ENCODE peak calls at places on chromosomes 3 and 15, in eight cellular contexts. One of them, this sample, is unnamed.

GRCh38 chr15:80527406-80527805 is 123.2 kb downstream of the ARNT2 start:
- DNase-seq in pancreas: no peak
- DNase-seq in left ventricle myocardium inferior: no peak
- DNase-seq in SK-N-MC: no peak
- DNase-seq in lung: no peak
- DNase-seq in spleen: no peak
- DNase-seq in sigmoid colon: no peak
- DNase-seq in naive thymus-derived CD4-positive, alpha-beta T cell: no peak
- DNase-seq in this sample: no peak

GRCh38 chr3:123834631-123835030 is 49.5 kb downstream of the MYLK start:
- DNase-seq in pancreas: no peak
- DNase-seq in left ventricle myocardium inferior: no peak
- DNase-seq in SK-N-MC: no peak
- DNase-seq in lung: no peak
- DNase-seq in spleen: no peak
- DNase-seq in sigmoid colon: no peak
- DNase-seq in naive thymus-derived CD4-positive, alpha-beta T cell: no peak
- DNase-seq in this sample: peak; percentile 96

GRCh38 chr15:60745469-60745971 is 266.6 kb upstream of the ICE2 start:
- DNase-seq in pancreas: no peak
- DNase-seq in left ventricle myocardium inferior: peak; percentile 66
- DNase-seq in SK-N-MC: no peak
- DNase-seq in lung: no peak
- DNase-seq in spleen: no peak
- DNase-seq in sigmoid colon: peak; percentile 93
- DNase-seq in naive thymus-derived CD4-positive, alpha-beta T cell: no peak
- DNase-seq in this sample: no peak

GRCh38 chr3:182148360-182148759 is 436.6 kb downstream of the SOX2 start:
- DNase-seq in pancreas: no peak
- DNase-seq in left ventricle myocardium inferior: no peak
- DNase-seq in SK-N-MC: no peak
- DNase-seq in lung: no peak
- DNase-seq in spleen: no peak
- DNase-seq in sigmoid colon: no peak
- DNase-seq in naive thymus-derived CD4-positive, alpha-beta T cell: no peak
- DNase-seq in this sample: no peak

GRCh38 chr15:28861031-28861534 is 12.6 kb upstream of the GOLGA6L7 start:
- DNase-seq in pancreas: no peak
- DNase-seq in left ventricle myocardium inferior: no peak
- DNase-seq in SK-N-MC: no peak
- DNase-seq in lung: peak; percentile 41
- DNase-seq in spleen: no peak
- DNase-seq in sigmoid colon: no peak
- DNase-seq in naive thymus-derived CD4-positive, alpha-beta T cell: no peak
- DNase-seq in this sample: no peak

GRCh38 chr3:31533169-31533870 is 595 bp downstream of the STT3B start:
- DNase-seq in pancreas: peak; percentile 62
- DNase-seq in left ventricle myocardium inferior: peak; percentile 52
- DNase-seq in SK-N-MC: no peak
- DNase-seq in lung: peak; percentile 52
- DNase-seq in spleen: peak; percentile 94
- DNase-seq in sigmoid colon: peak; percentile 80
- DNase-seq in naive thymus-derived CD4-positive, alpha-beta T cell: peak; percentile 67
- DNase-seq in this sample: no peak

GRCh38 chr15:89206908-89207331 is 14.5 kb downstream of the RLBP1 start:
- DNase-seq in pancreas: peak; percentile 65
- DNase-seq in left ventricle myocardium inferior: peak; percentile 67
- DNase-seq in SK-N-MC: no peak
- DNase-seq in lung: peak; percentile 76
- DNase-seq in spleen: peak; percentile 92
- DNase-seq in sigmoid colon: peak; percentile 84
- DNase-seq in naive thymus-derived CD4-positive, alpha-beta T cell: peak; percentile 63
- DNase-seq in this sample: peak; percentile 10

GRCh38 chr3:57974796-57975388 is 33.3 kb upstream of the FLNB start:
- DNase-seq in pancreas: no peak
- DNase-seq in left ventricle myocardium inferior: no peak
- DNase-seq in SK-N-MC: no peak
- DNase-seq in lung: no peak
- DNase-seq in spleen: no peak
- DNase-seq in sigmoid colon: no peak
- DNase-seq in naive thymus-derived CD4-positive, alpha-beta T cell: no peak
- DNase-seq in this sample: peak; percentile 84

GRCh38 chr3:130760922-130761321 is 14.3 kb upstream of the PIK3R4 start:
- DNase-seq in pancreas: no peak
- DNase-seq in left ventricle myocardium inferior: no peak
- DNase-seq in SK-N-MC: no peak
- DNase-seq in lung: no peak
- DNase-seq in spleen: no peak
- DNase-seq in sigmoid colon: no peak
- DNase-seq in naive thymus-derived CD4-positive, alpha-beta T cell: no peak
- DNase-seq in this sample: no peak

GRCh38 chr3:99931059-99931458 is 113.4 kb downstream of the CMSS1 start:
- DNase-seq in pancreas: no peak
- DNase-seq in left ventricle myocardium inferior: no peak
- DNase-seq in SK-N-MC: no peak
- DNase-seq in lung: peak; percentile 42
- DNase-seq in spleen: no peak
- DNase-seq in sigmoid colon: no peak
- DNase-seq in naive thymus-derived CD4-positive, alpha-beta T cell: no peak
- DNase-seq in this sample: no peak

GRCh38 chr3:46860381-46861292 is 2.6 kb downstream of the MYL3 start:
- DNase-seq in pancreas: no peak
- DNase-seq in left ventricle myocardium inferior: peak; percentile 44
- DNase-seq in SK-N-MC: no peak
- DNase-seq in lung: no peak
- DNase-seq in spleen: peak; percentile 67
- DNase-seq in sigmoid colon: peak; percentile 63
- DNase-seq in naive thymus-derived CD4-positive, alpha-beta T cell: no peak
- DNase-seq in this sample: no peak

GRCh38 chr3:51711352-51712019 is 4.6 kb downstream of the GRM2 start:
- DNase-seq in pancreas: no peak
- DNase-seq in left ventricle myocardium inferior: no peak
- DNase-seq in SK-N-MC: no peak
- DNase-seq in lung: no peak
- DNase-seq in spleen: no peak
- DNase-seq in sigmoid colon: no peak
- DNase-seq in naive thymus-derived CD4-positive, alpha-beta T cell: no peak
- DNase-seq in this sample: no peak

GRCh38 chr3:52361893-52362292 is 45.8 kb downstream of the DNAH1 start:
- DNase-seq in pancreas: no peak
- DNase-seq in left ventricle myocardium inferior: no peak
- DNase-seq in SK-N-MC: no peak
- DNase-seq in lung: no peak
- DNase-seq in spleen: no peak
- DNase-seq in sigmoid colon: no peak
- DNase-seq in naive thymus-derived CD4-positive, alpha-beta T cell: no peak
- DNase-seq in this sample: no peak

GRCh38 chr3:108377384-108377783 is 81.0 kb downstream of the HHLA2 start:
- DNase-seq in pancreas: no peak
- DNase-seq in left ventricle myocardium inferior: no peak
- DNase-seq in SK-N-MC: no peak
- DNase-seq in lung: no peak
- DNase-seq in spleen: no peak
- DNase-seq in sigmoid colon: no peak
- DNase-seq in naive thymus-derived CD4-positive, alpha-beta T cell: no peak
- DNase-seq in this sample: no peak

GRCh38 chr15:64070965-64071851 is 22.4 kb downstream of the CIAO2A start:
- DNase-seq in pancreas: peak; percentile 81
- DNase-seq in left ventricle myocardium inferior: no peak
- DNase-seq in SK-N-MC: no peak
- DNase-seq in lung: peak; percentile 50
- DNase-seq in spleen: no peak
- DNase-seq in sigmoid colon: peak; percentile 90
- DNase-seq in naive thymus-derived CD4-positive, alpha-beta T cell: no peak
- DNase-seq in this sample: peak; percentile 61

GRCh38 chr15:58174709-58175108 is 36.5 kb downstream of the AQP9 start:
- DNase-seq in pancreas: no peak
- DNase-seq in left ventricle myocardium inferior: no peak
- DNase-seq in SK-N-MC: no peak
- DNase-seq in lung: no peak
- DNase-seq in spleen: no peak
- DNase-seq in sigmoid colon: no peak
- DNase-seq in naive thymus-derived CD4-positive, alpha-beta T cell: no peak
- DNase-seq in this sample: no peak

GRCh38 chr15:58178668-58179067 is 40.5 kb downstream of the AQP9 start:
- DNase-seq in pancreas: no peak
- DNase-seq in left ventricle myocardium inferior: no peak
- DNase-seq in SK-N-MC: no peak
- DNase-seq in lung: no peak
- DNase-seq in spleen: no peak
- DNase-seq in sigmoid colon: no peak
- DNase-seq in naive thymus-derived CD4-positive, alpha-beta T cell: no peak
- DNase-seq in this sample: no peak

GRCh38 chr15:58179741-58180381 is 41.7 kb downstream of the AQP9 start:
- DNase-seq in pancreas: no peak
- DNase-seq in left ventricle myocardium inferior: no peak
- DNase-seq in SK-N-MC: no peak
- DNase-seq in lung: no peak
- DNase-seq in spleen: no peak
- DNase-seq in sigmoid colon: no peak
- DNase-seq in naive thymus-derived CD4-positive, alpha-beta T cell: no peak
- DNase-seq in this sample: no peak

GRCh38 chr15:58179206-58179605 is 41.0 kb downstream of the AQP9 start:
- DNase-seq in pancreas: no peak
- DNase-seq in left ventricle myocardium inferior: no peak
- DNase-seq in SK-N-MC: no peak
- DNase-seq in lung: no peak
- DNase-seq in spleen: no peak
- DNase-seq in sigmoid colon: no peak
- DNase-seq in naive thymus-derived CD4-positive, alpha-beta T cell: no peak
- DNase-seq in this sample: no peak

DNA sequence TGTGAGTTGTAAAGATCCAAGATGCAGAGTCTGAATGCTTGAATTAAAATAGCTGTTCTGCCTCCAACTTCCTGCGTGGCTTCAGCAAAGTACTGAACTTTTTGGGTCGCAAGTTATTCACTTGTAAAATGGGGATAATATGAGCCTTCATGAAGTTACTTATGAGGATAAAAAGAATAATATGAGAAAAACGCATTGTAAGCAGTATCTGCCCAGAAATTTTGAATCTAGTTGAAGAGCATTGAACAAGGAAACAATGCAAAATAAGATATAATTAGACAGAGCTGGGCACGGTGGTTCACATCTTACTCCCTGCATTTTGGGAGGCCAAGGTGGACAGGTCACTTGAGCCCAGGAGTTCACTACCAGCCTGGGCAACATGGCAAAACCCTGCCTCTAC is 37.8 kb downstream of the AQP9 start:
- DNase-seq in pancreas: no peak
- DNase-seq in left ventricle myocardium inferior: no peak
- DNase-seq in SK-N-MC: no peak
- DNase-seq in lung: no peak
- DNase-seq in spleen: no peak
- DNase-seq in sigmoid colon: no peak
- DNase-seq in naive thymus-derived CD4-positive, alpha-beta T cell: no peak
- DNase-seq in this sample: no peak
- H3K36me3 ChIP-seq in pancreas: no peaks in the 10 kb centered on the region
- H3K36me3 ChIP-seq in left ventricle myocardium inferior: no peaks in the 10 kb centered on the region
- H3K36me3 ChIP-seq in SK-N-MC: no peaks in the 10 kb centered on the region
- H3K36me3 ChIP-seq in lung: no peaks in the 10 kb centered on the region
- H3K36me3 ChIP-seq in spleen: no peaks in the 10 kb centered on the region
- H3K36me3 ChIP-seq in sigmoid colon: no peaks in the 10 kb centered on the region
- H3K36me3 ChIP-seq in naive thymus-derived CD4-positive, alpha-beta T cell: no peaks in the 10 kb centered on the region
- H3K36me3 ChIP-seq in this sample: no peaks in the 10 kb centered on the region

GRCh38 chr15:39782441-39783138 is at the start of gene FSIP1:
- DNase-seq in pancreas: peak; percentile 94
- DNase-seq in left ventricle myocardium inferior: peak; percentile 95
- DNase-seq in SK-N-MC: peak; percentile 87
- DNase-seq in lung: peak; percentile 97
- DNase-seq in spleen: peak; percentile 99
- DNase-seq in sigmoid colon: peak; percentile 98
- DNase-seq in naive thymus-derived CD4-positive, alpha-beta T cell: peak; percentile 97
- DNase-seq in this sample: peak; percentile 69

GRCh38 chr15:39785139-39785538 is 2.5 kb upstream of the FSIP1 start:
- DNase-seq in pancreas: no peak
- DNase-seq in left ventricle myocardium inferior: no peak
- DNase-seq in SK-N-MC: no peak
- DNase-seq in lung: no peak
- DNase-seq in spleen: no peak
- DNase-seq in sigmoid colon: no peak
- DNase-seq in naive thymus-derived CD4-positive, alpha-beta T cell: no peak
- DNase-seq in this sample: no peak

GRCh38 chr15:39783244-39783820 is 691 bp upstream of the FSIP1 start:
- DNase-seq in pancreas: no peak
- DNase-seq in left ventricle myocardium inferior: no peak
- DNase-seq in SK-N-MC: no peak
- DNase-seq in lung: no peak
- DNase-seq in spleen: no peak
- DNase-seq in sigmoid colon: no peak
- DNase-seq in naive thymus-derived CD4-positive, alpha-beta T cell: peak; percentile 26
- DNase-seq in this sample: no peak

GRCh38 chr15:39784638-39785037 is 2.0 kb upstream of the FSIP1 start:
- DNase-seq in pancreas: no peak
- DNase-seq in left ventricle myocardium inferior: no peak
- DNase-seq in SK-N-MC: no peak
- DNase-seq in lung: no peak
- DNase-seq in spleen: no peak
- DNase-seq in sigmoid colon: no peak
- DNase-seq in naive thymus-derived CD4-positive, alpha-beta T cell: no peak
- DNase-seq in this sample: no peak

DNA sequence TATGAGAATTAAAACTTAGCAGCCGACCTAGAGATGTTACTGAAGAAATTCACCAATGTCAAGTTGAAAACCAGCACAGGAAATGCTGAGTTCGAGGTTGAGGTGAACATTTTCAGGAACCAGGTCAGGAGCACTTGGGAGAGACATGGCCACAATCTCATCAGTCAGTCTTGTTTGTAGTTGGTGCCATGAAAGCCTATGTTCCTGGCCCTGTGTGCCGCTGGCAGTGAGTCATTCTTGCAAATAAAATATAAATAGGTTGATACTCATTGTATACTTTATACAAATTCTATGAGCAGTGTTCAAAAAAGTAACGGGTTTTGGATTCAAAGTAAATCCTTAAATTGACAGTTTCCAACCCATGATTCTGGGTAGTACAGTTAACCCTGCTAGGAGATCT is 1.5 kb upstream of the FSIP1 start:
- DNase-seq in pancreas: no peak
- DNase-seq in left ventricle myocardium inferior: no peak
- DNase-seq in SK-N-MC: no peak
- DNase-seq in lung: no peak
- DNase-seq in spleen: no peak
- DNase-seq in sigmoid colon: no peak
- DNase-seq in naive thymus-derived CD4-positive, alpha-beta T cell: no peak
- DNase-seq in this sample: no peak
- H3K4me3 ChIP-seq in pancreas: no peak overlapping the region
- H3K4me3 ChIP-seq in left ventricle myocardium inferior: peak overlapping the region; percentile 86
- H3K4me3 ChIP-seq in SK-N-MC: peak overlapping the region; percentile 98
- H3K4me3 ChIP-seq in lung: no peak overlapping the region
- H3K4me3 ChIP-seq in spleen: no peak overlapping the region
- H3K4me3 ChIP-seq in sigmoid colon: no peak overlapping the region
- H3K4me3 ChIP-seq in naive thymus-derived CD4-positive, alpha-beta T cell: no peak overlapping the region
- H3K4me3 ChIP-seq in this sample: no peak overlapping the region

GRCh38 chr15:57259511-57260143 is 116.7 kb upstream of the CGNL1 start:
- DNase-seq in pancreas: no peak
- DNase-seq in left ventricle myocardium inferior: no peak
- DNase-seq in SK-N-MC: no peak
- DNase-seq in lung: no peak
- DNase-seq in spleen: no peak
- DNase-seq in sigmoid colon: no peak
- DNase-seq in naive thymus-derived CD4-positive, alpha-beta T cell: no peak
- DNase-seq in this sample: no peak
- H3K36me3 ChIP-seq in pancreas: no peaks in the 10 kb centered on the region
- H3K36me3 ChIP-seq in left ventricle myocardium inferior: peaks cover 31% of the 10 kb centered on the region
- H3K36me3 ChIP-seq in SK-N-MC: peaks cover 54% of the 10 kb centered on the region
- H3K36me3 ChIP-seq in lung: peaks cover 6% of the 10 kb centered on the region
- H3K36me3 ChIP-seq in spleen: peaks cover 14% of the 10 kb centered on the region
- H3K36me3 ChIP-seq in sigmoid colon: peaks cover 5% of the 10 kb centered on the region
- H3K36me3 ChIP-seq in naive thymus-derived CD4-positive, alpha-beta T cell: peaks cover 15% of the 10 kb centered on the region
- H3K36me3 ChIP-seq in this sample: no peaks in the 10 kb centered on the region

GRCh38 chr15:83057002-83057401 is 10.1 kb downstream of the BTBD1 start:
- DNase-seq in pancreas: no peak
- DNase-seq in left ventricle myocardium inferior: no peak
- DNase-seq in SK-N-MC: no peak
- DNase-seq in lung: no peak
- DNase-seq in spleen: no peak
- DNase-seq in sigmoid colon: no peak
- DNase-seq in naive thymus-derived CD4-positive, alpha-beta T cell: no peak
- DNase-seq in this sample: no peak
- H3K4me3 ChIP-seq in pancreas: no peak overlapping the region
- H3K4me3 ChIP-seq in left ventricle myocardium inferior: no peak overlapping the region
- H3K4me3 ChIP-seq in SK-N-MC: no peak overlapping the region
- H3K4me3 ChIP-seq in lung: no peak overlapping the region
- H3K4me3 ChIP-seq in spleen: no peak overlapping the region
- H3K4me3 ChIP-seq in sigmoid colon: no peak overlapping the region
- H3K4me3 ChIP-seq in naive thymus-derived CD4-positive, alpha-beta T cell: no peak overlapping the region
- H3K4me3 ChIP-seq in this sample: no peak overlapping the region